ENCODE peak calls at places on chromosomes 5 and 9, in four cellular contexts. One of them, this sample, is unnamed.

GRCh38 chr9:68822596-68823165 is 117.6 kb downstream of the PIP5K1B start:
- DNase-seq in PC-9: no peak
- DNase-seq in neural progenitor cell: no peak
- DNase-seq in PC-3: peak; percentile 31
- DNase-seq in this sample: no peak

GRCh38 chr5:174535691-174536090 is 188.7 kb upstream of the MSX2 start:
- DNase-seq in PC-9: no peak
- DNase-seq in neural progenitor cell: peak; percentile 74
- DNase-seq in PC-3: peak; percentile 78
- DNase-seq in this sample: peak; percentile 16

GRCh38 chr9:112655633-112656032 is 62.3 kb downstream of the INIP start:
- DNase-seq in PC-9: no peak
- DNase-seq in neural progenitor cell: no peak
- DNase-seq in PC-3: no peak
- DNase-seq in this sample: peak; percentile 25

GRCh38 chr5:61309115-61309514 is 22.9 kb upstream of the ZSWIM6 start:
- DNase-seq in PC-9: no peak
- DNase-seq in neural progenitor cell: no peak
- DNase-seq in PC-3: no peak
- DNase-seq in this sample: no peak

GRCh38 chr5:73938280-73938937 is 312.4 kb downstream of the ARHGEF28 start:
- DNase-seq in PC-9: peak; percentile 77
- DNase-seq in neural progenitor cell: no peak
- DNase-seq in PC-3: peak; percentile 87
- DNase-seq in this sample: no peak

GRCh38 chr9:121302786-121303185 is 34.8 kb downstream of the GSN start:
- DNase-seq in PC-9: no peak
- DNase-seq in neural progenitor cell: no peak
- DNase-seq in PC-3: no peak
- DNase-seq in this sample: no peak

GRCh38 chr9:134408939-134409737 is 82.9 kb downstream of the RXRA start:
- DNase-seq in PC-9: no peak
- DNase-seq in neural progenitor cell: no peak
- DNase-seq in PC-3: no peak
- DNase-seq in this sample: no peak

GRCh38 chr5:160894-161540 is 30.3 kb upstream of the LRRC14B start:
- DNase-seq in PC-9: no peak
- DNase-seq in neural progenitor cell: no peak
- DNase-seq in PC-3: no peak
- DNase-seq in this sample: no peak

GRCh38 chr9:91425270-91425669 is 1.6 kb upstream of the NFIL3 start:
- DNase-seq in PC-9: no peak
- DNase-seq in neural progenitor cell: no peak
- DNase-seq in PC-3: no peak
- DNase-seq in this sample: no peak

GRCh38 chr9:91426123-91426745 is 2.6 kb upstream of the NFIL3 start:
- DNase-seq in PC-9: no peak
- DNase-seq in neural progenitor cell: peak; percentile 27
- DNase-seq in PC-3: peak; percentile 62
- DNase-seq in this sample: peak; percentile 65

GRCh38 chr9:91422832-91423711 is 560 bp downstream of the NFIL3 start:
- DNase-seq in PC-9: peak; percentile 65
- DNase-seq in neural progenitor cell: peak; percentile 84
- DNase-seq in PC-3: peak; percentile 47
- DNase-seq in this sample: peak; percentile 60

GRCh38 chr9:91423785-91424402 is at the start of gene NFIL3:
- DNase-seq in PC-9: peak; percentile 82
- DNase-seq in neural progenitor cell: peak; percentile 92
- DNase-seq in PC-3: peak; percentile 75
- DNase-seq in this sample: peak; percentile 77

DNA sequence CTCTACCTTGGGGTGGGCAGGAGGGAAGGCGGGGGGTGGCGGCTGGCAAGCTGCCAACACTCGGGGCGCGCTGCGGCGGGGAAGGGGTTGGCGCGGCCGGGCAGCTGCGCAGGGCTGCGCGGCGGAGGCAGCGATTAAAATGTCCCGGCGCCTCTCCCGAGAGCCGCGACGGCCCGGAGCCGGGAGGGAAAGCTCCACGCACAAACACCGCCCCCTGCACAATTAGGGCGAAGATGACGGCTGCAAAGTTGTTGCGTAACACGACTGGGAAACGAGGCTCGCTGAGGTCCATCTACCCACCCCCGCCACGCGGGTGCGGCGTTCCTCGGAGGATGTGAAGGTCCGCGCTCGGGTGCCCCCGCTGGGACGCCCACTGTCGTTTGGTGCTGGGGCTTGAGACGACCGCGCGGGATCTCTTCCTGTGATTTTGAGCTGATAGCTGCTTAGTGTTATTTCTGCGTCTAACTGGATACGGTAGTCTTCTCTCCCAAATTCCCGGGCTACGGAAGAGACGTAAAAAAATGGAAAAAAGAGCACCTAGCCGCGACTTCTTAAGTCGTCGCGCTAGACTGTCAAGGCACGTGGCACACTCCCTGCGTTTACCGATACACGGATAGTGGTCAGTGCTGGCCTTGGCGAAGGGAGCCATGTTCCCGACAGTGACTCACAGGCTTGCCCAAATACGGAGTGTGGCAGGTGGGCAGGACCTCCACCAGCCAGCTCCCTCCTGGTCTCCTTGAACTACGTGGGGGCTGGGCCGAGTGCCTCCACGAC is 958 bp upstream of the NFIL3 start:
- DNase-seq in PC-9: peak; percentile 52
- DNase-seq in neural progenitor cell: peak; percentile 64
- DNase-seq in PC-3: peak; percentile 56
- DNase-seq in this sample: peak; percentile 69
- H3F3A ChIP-seq in PC-9: peaks cover 39% of the 10 kb centered on the region
- H3F3A ChIP-seq in neural progenitor cell: peaks cover 15% of the 10 kb centered on the region
- H3F3A ChIP-seq in PC-3: no peaks in the 10 kb centered on the region
- H3F3A ChIP-seq in this sample: peaks cover 7% of the 10 kb centered on the region

GRCh38 chr5:52985306-52985705 is 3.8 kb upstream of the ITGA2 start:
- DNase-seq in PC-9: no peak
- DNase-seq in neural progenitor cell: no peak
- DNase-seq in PC-3: peak; percentile 82
- DNase-seq in this sample: no peak
- H3F3A ChIP-seq in PC-9: peaks cover 33% of the 10 kb centered on the region
- H3F3A ChIP-seq in neural progenitor cell: peaks cover 5% of the 10 kb centered on the region
- H3F3A ChIP-seq in PC-3: peaks cover 4% of the 10 kb centered on the region
- H3F3A ChIP-seq in this sample: no peaks in the 10 kb centered on the region

GRCh38 chr5:54357371-54358058 is 47.1 kb upstream of the ARL15 start:
- DNase-seq in PC-9: no peak
- DNase-seq in neural progenitor cell: no peak
- DNase-seq in PC-3: no peak
- DNase-seq in this sample: no peak

GRCh38 chr5:54360925-54361662 is 50.7 kb upstream of the ARL15 start:
- DNase-seq in PC-9: no peak
- DNase-seq in neural progenitor cell: no peak
- DNase-seq in PC-3: no peak
- DNase-seq in this sample: no peak

GRCh38 chr5:54362434-54362833 is 52.1 kb upstream of the ARL15 start:
- DNase-seq in PC-9: no peak
- DNase-seq in neural progenitor cell: no peak
- DNase-seq in PC-3: no peak
- DNase-seq in this sample: no peak

GRCh38 chr5:54361683-54362411 is 51.5 kb upstream of the ARL15 start:
- DNase-seq in PC-9: no peak
- DNase-seq in neural progenitor cell: no peak
- DNase-seq in PC-3: no peak
- DNase-seq in this sample: no peak

GRCh38 chr5:54360089-54360488 is 49.7 kb upstream of the ARL15 start:
- DNase-seq in PC-9: no peak
- DNase-seq in neural progenitor cell: peak; percentile 3
- DNase-seq in PC-3: peak; percentile 67
- DNase-seq in this sample: peak; percentile 17
- H3F3A ChIP-seq in PC-9: no peaks in the 10 kb centered on the region
- H3F3A ChIP-seq in neural progenitor cell: no peaks in the 10 kb centered on the region
- H3F3A ChIP-seq in PC-3: no peaks in the 10 kb centered on the region
- H3F3A ChIP-seq in this sample: no peaks in the 10 kb centered on the region

GRCh38 chr5:82416506-82416905 is 138.4 kb upstream of the RPS23 start:
- DNase-seq in PC-9: no peak
- DNase-seq in neural progenitor cell: no peak
- DNase-seq in PC-3: no peak
- DNase-seq in this sample: no peak
- H3F3A ChIP-seq in PC-9: peaks cover 3% of the 10 kb centered on the region
- H3F3A ChIP-seq in neural progenitor cell: no peaks in the 10 kb centered on the region
- H3F3A ChIP-seq in PC-3: no peaks in the 10 kb centered on the region
- H3F3A ChIP-seq in this sample: no peaks in the 10 kb centered on the region

GRCh38 chr5:131382407-131383395 is 118.8 kb downstream of the CDC42SE2 start:
- DNase-seq in PC-9: peak; percentile 19
- DNase-seq in neural progenitor cell: peak; percentile 66
- DNase-seq in PC-3: peak; percentile 61
- DNase-seq in this sample: peak; percentile 83
- H3F3A ChIP-seq in PC-9: peaks cover 23% of the 10 kb centered on the region
- H3F3A ChIP-seq in neural progenitor cell: peaks cover 3% of the 10 kb centered on the region
- H3F3A ChIP-seq in PC-3: no peaks in the 10 kb centered on the region
- H3F3A ChIP-seq in this sample: no peaks in the 10 kb centered on the region

DNA sequence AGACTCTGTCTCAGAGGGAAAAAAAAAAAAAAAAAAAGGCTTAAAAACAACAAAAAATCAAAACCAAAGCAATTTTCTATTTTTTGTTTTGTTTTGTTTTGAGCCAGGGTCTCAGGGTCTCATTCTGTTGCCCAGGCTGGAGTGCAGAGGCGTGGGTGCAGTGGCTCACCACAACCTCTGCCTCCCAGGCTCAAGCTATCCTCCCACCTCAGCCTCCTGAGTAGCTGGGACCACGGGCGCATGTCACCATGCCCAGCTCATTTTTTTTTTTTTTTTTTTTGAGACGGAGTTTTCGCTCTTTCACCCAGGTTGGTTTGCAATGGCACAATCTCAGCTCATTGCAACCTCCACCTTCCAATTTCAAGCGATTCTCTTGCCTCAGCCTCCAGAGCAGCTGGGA is 5.7 kb downstream of the STK10 start:
- DNase-seq in PC-9: no peak
- DNase-seq in neural progenitor cell: no peak
- DNase-seq in PC-3: no peak
- DNase-seq in this sample: no peak
- H3F3A ChIP-seq in PC-9: peaks cover 22% of the 10 kb centered on the region
- H3F3A ChIP-seq in neural progenitor cell: peaks cover 5% of the 10 kb centered on the region
- H3F3A ChIP-seq in PC-3: no peaks in the 10 kb centered on the region
- H3F3A ChIP-seq in this sample: peaks cover 14% of the 10 kb centered on the region

DNA sequence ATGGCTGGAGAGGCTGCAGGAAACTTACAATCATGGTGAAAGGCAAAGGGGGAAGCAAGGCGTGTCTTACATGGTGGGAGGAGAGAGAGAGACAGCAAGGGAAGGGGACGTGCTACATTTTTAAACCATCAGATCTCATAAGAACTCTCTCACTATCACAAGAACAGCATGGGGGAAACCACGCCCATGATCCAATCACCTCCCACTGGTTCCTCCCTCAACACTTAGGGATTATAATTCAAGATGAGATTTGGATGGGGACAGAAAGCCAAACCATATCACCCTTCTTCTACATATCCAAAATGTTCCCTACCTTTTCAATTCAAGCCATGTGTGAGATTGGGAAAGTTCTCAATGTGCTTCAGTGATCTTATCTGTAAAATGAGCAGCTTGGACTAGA is 22.9 kb upstream of the GLRX start:
- DNase-seq in PC-9: no peak
- DNase-seq in neural progenitor cell: no peak
- DNase-seq in PC-3: no peak
- DNase-seq in this sample: no peak
- H3F3A ChIP-seq in PC-9: no peaks in the 10 kb centered on the region
- H3F3A ChIP-seq in neural progenitor cell: no peaks in the 10 kb centered on the region
- H3F3A ChIP-seq in PC-3: no peaks in the 10 kb centered on the region
- H3F3A ChIP-seq in this sample: no peaks in the 10 kb centered on the region

GRCh38 chr5:132425009-132425937 is 55.8 kb downstream of the SLC22A5 start:
- DNase-seq in PC-9: no peak
- DNase-seq in neural progenitor cell: no peak
- DNase-seq in PC-3: peak; percentile 53
- DNase-seq in this sample: no peak
- H3F3A ChIP-seq in PC-9: peaks cover 30% of the 10 kb centered on the region
- H3F3A ChIP-seq in neural progenitor cell: no peaks in the 10 kb centered on the region
- H3F3A ChIP-seq in PC-3: no peaks in the 10 kb centered on the region
- H3F3A ChIP-seq in this sample: no peaks in the 10 kb centered on the region

GRCh38 chr5:14505310-14506140 is 76.1 kb upstream of the OTULINL start:
- DNase-seq in PC-9: no peak
- DNase-seq in neural progenitor cell: peak; percentile 26
- DNase-seq in PC-3: no peak
- DNase-seq in this sample: peak; percentile 64
- H3F3A ChIP-seq in PC-9: peaks cover 4% of the 10 kb centered on the region
- H3F3A ChIP-seq in neural progenitor cell: no peaks in the 10 kb centered on the region
- H3F3A ChIP-seq in PC-3: no peaks in the 10 kb centered on the region
- H3F3A ChIP-seq in this sample: no peaks in the 10 kb centered on the region

GRCh38 chr5:53027913-53028312 is 38.8 kb downstream of the ITGA2 start:
- DNase-seq in PC-9: peak; percentile 51
- DNase-seq in neural progenitor cell: no peak
- DNase-seq in PC-3: peak; percentile 74
- DNase-seq in this sample: no peak
- H3F3A ChIP-seq in PC-9: peaks cover 51% of the 10 kb centered on the region
- H3F3A ChIP-seq in neural progenitor cell: no peaks in the 10 kb centered on the region
- H3F3A ChIP-seq in PC-3: peaks cover 9% of the 10 kb centered on the region
- H3F3A ChIP-seq in this sample: no peaks in the 10 kb centered on the region

This sample was measured in GM23338.